ENCODE peak calls at places on chromosomes 2 and 18, in five cellular contexts. N is GM23248, W is fibroblast of lung, K is H54, U is fibroblast of the conjunctiva. X is an unnamed sample.

GRCh38 chr2:47945036-47945781 is 38.9 kb upstream of the FBXO11 start:
- DNase-seq in N (no peak), W (no peak), K (no peak), U (no peak), X (no peak)

GRCh38 chr2:85682378-85682777 is 11.8 kb upstream of the GNLY start:
- DNase-seq in N (peak; percentile 72), W (no peak), K (no peak), U (no peak), X (no peak)

GRCh38 chr18:62325806-62326645 is 916 bp downstream of the TNFRSF11A start:
- DNase-seq in N (peak; percentile 48), W (peak; percentile 25), K (no peak), U (no peak), X (no peak)

GRCh38 chr2:140737006-140737405 is 1393.8 kb downstream of the LRP1B start:
- DNase-seq in N (no peak), W (no peak), K (no peak), U (no peak), X (no peak)

GRCh38 chr18:31774477-31774785 is 13.8 kb upstream of the SLC25A52 start:
- DNase-seq in N (no peak), W (no peak), K (no peak), U (no peak), X (no peak)

GRCh38 chr2:182818541-182819308 is 47.7 kb downstream of the FRZB start:
- DNase-seq in N (no peak), W (no peak), K (no peak), U (no peak), X (no peak)

GRCh38 chr2:152436148-152436547 is 101.2 kb downstream of the FMNL2 start:
- DNase-seq in N (no peak), W (no peak), K (no peak), U (no peak), X (no peak)

GRCh38 chr2:202056611-202057010 is 16.4 kb upstream of the KIAA2012 start:
- DNase-seq in N (peak; percentile 24), W (no peak), K (no peak), U (no peak), X (no peak)

GRCh38 chr2:142544173-142544572 is 333.3 kb upstream of the KYNU start:
- DNase-seq in N (no peak), W (no peak), K (no peak), U (no peak), X (no peak)

GRCh38 chr18:944440-944839 is 39.8 kb downstream of the ADCYAP1 start:
- DNase-seq in N (peak; percentile 60), W (peak; percentile 96), K (peak; percentile 47), U (no peak), X (peak; percentile 51)

GRCh38 chr18:28961669-28962228 is 784.8 kb upstream of the CDH2 start:
- DNase-seq in N (peak; percentile 41), W (peak; percentile 6), K (no peak), U (peak; percentile 12), X (no peak)

GRCh38 chr18:11322716-11323115 is 173.3 kb upstream of the PIEZO2 start:
- DNase-seq in N (peak; percentile 4), W (no peak), K (no peak), U (no peak), X (no peak)

GRCh38 chr2:194602750-194603149 is 1054.3 kb upstream of the SLC39A10 start:
- DNase-seq in N (no peak), W (no peak), K (no peak), U (no peak), X (no peak)

GRCh38 chr18:32366586-32367538 is 103.8 kb downstream of the GAREM1 start:
- DNase-seq in N (peak; percentile 52), W (peak; percentile 61), K (no peak), U (no peak), X (no peak)

GRCh38 chr2:96960271-96960955 is 26.0 kb downstream of the FAM178B start:
- DNase-seq in N (peak; percentile 85), W (peak; percentile 68), K (peak; percentile 88), U (peak; percentile 62), X (peak; percentile 33)